ENCODE peak calls at places on chromosomes 7 and 10, in seven cellular contexts. Q is osteoblast, J is GM23248, W is mesendoderm, Z is K562, X is neuronal stem cell, B is mammary epithelial cell. U is an unnamed sample.

GRCh38 chr7:2713370-2713769 is 25.4 kb downstream of the AMZ1 start:
- DNase-seq in Q (peak; percentile 58), J (no peak), W (peak; percentile 56), Z (no peak), X (no peak), B (no peak), U (no peak)

GRCh38 chr10:110167149-110167548 is 40.3 kb upstream of the MXI1 start:
- DNase-seq in Q (no peak), J (no peak), W (no peak), Z (no peak), X (no peak), B (no peak), U (no peak)

GRCh38 chr10:44978570-44979280 is at the start of gene DEPP1:
- DNase-seq in Q (peak; percentile 94), J (peak; percentile 88), W (peak; percentile 94), Z (peak; percentile 88), X (no peak), B (peak; percentile 95), U (no peak)

GRCh38 chr7:7183833-7184463 is 1.6 kb downstream of the C1GALT1 start:
- DNase-seq in Q (peak; percentile 59), J (peak; percentile 57), W (no peak), Z (no peak), X (no peak), B (peak; percentile 33), U (peak; percentile 5)

GRCh38 chr10:17836917-17837316 is 27.8 kb downstream of the MRC1 start:
- DNase-seq in Q (peak; percentile 89), J (peak; percentile 75), W (peak; percentile 97), Z (peak; percentile 19), X (peak; percentile 4), B (no peak), U (no peak)

GRCh38 chr7:129778770-129779601 is 167.5 kb downstream of the NRF1 start:
- DNase-seq in Q (peak; percentile 89), J (peak; percentile 54), W (no peak), Z (peak; percentile 75), X (no peak), B (peak; percentile 42), U (no peak)

GRCh38 chr7:55569797-55570196 is 2.5 kb downstream of the VOPP1 start:
- DNase-seq in Q (no peak), J (no peak), W (peak; percentile 48), Z (no peak), X (no peak), B (no peak), U (peak; percentile 43)

GRCh38 chr7:15886626-15887025 is 200.1 kb upstream of the MEOX2 start:
- DNase-seq in Q (no peak), J (no peak), W (no peak), Z (no peak), X (no peak), B (no peak), U (no peak)

GRCh38 chr7:473870-474604 is 45.6 kb downstream of the PDGFA start:
- DNase-seq in Q (no peak), J (no peak), W (no peak), Z (no peak), X (no peak), B (no peak), U (no peak)

GRCh38 chr7:73850781-73851207 is 8.5 kb upstream of the METTL27 start:
- DNase-seq in Q (peak; percentile 96), J (peak; percentile 98), W (peak; percentile 76), Z (peak; percentile 83), X (no peak), B (peak; percentile 98), U (no peak)

GRCh38 chr7:140062528-140063299 is at the start of gene PARP12:
- DNase-seq in Q (peak; percentile 95), J (peak; percentile 91), W (peak; percentile 74), Z (peak; percentile 93), X (peak; percentile 27), B (peak; percentile 76), U (peak; percentile 84)

GRCh38 chr7:2477447-2478386 is 1.5 kb upstream of the GRIFIN start:
- DNase-seq in Q (peak; percentile 100), J (peak; percentile 87), W (peak; percentile 68), Z (peak; percentile 81), X (no peak), B (peak; percentile 35), U (no peak)

GRCh38 chr7:7432979-7433378 is 102.7 kb downstream of the COL28A1 start:
- DNase-seq in Q (no peak), J (no peak), W (no peak), Z (no peak), X (no peak), B (no peak), U (no peak)

GRCh38 chr7:14432936-14433335 is 443.5 kb upstream of the ETV1 start:
- DNase-seq in Q (no peak), J (no peak), W (peak; percentile 65), Z (no peak), X (peak; percentile 59), B (no peak), U (no peak)

GRCh38 chr7:22726849-22727792 is at the start of gene IL6:
- DNase-seq in Q (peak; percentile 72), J (peak; percentile 97), W (peak; percentile 85), Z (peak; percentile 85), X (no peak), B (peak; percentile 84), U (no peak)

GRCh38 chr10:76697923-76698322 is 939.7 kb downstream of the KCNMA1 start:
- DNase-seq in Q (no peak), J (no peak), W (peak; percentile 8), Z (no peak), X (peak; percentile 11), B (no peak), U (no peak)

GRCh38 chr10:88033793-88034192 is 170.4 kb downstream of the PTEN start:
- DNase-seq in Q (no peak), J (no peak), W (peak; percentile 39), Z (no peak), X (no peak), B (no peak), U (no peak)

GRCh38 chr10:71079761-71080380 is 132.5 kb upstream of the UNC5B start:
- DNase-seq in Q (peak; percentile 37), J (no peak), W (no peak), Z (no peak), X (no peak), B (no peak), U (no peak)

GRCh38 chr7:140008755-140009610 is 53.8 kb downstream of the PARP12 start:
- DNase-seq in Q (no peak), J (no peak), W (no peak), Z (no peak), X (no peak), B (no peak), U (no peak)

GRCh38 chr7:5689716-5690115 is 91.7 kb downstream of the RNF216 start:
- DNase-seq in Q (no peak), J (peak; percentile 38), W (no peak), Z (no peak), X (no peak), B (no peak), U (no peak)

GRCh38 chr7:155531686-155532085 is 14.7 kb downstream of the CNPY1 start:
- DNase-seq in Q (no peak), J (no peak), W (no peak), Z (no peak), X (no peak), B (no peak), U (no peak)

GRCh38 chr7:25765110-25765509 is 386.9 kb upstream of the NFE2L3 start:
- DNase-seq in Q (no peak), J (no peak), W (no peak), Z (no peak), X (no peak), B (no peak), U (no peak)

GRCh38 chr10:26254616-26255015 is 38.0 kb downstream of the GAD2 start:
- DNase-seq in Q (no peak), J (no peak), W (no peak), Z (no peak), X (no peak), B (no peak), U (no peak)

GRCh38 chr7:38727184-38727940 is 96.2 kb upstream of the AMPH start:
- DNase-seq in Q (no peak), J (no peak), W (no peak), Z (no peak), X (no peak), B (no peak), U (no peak)

GRCh38 chr7:69883399-69883821 is 285.1 kb downstream of the AUTS2 start:
- DNase-seq in Q (no peak), J (no peak), W (no peak), Z (no peak), X (no peak), B (no peak), U (no peak)

GRCh38 chr7:35735396-35735795 is 40.5 kb upstream of the HERPUD2 start:
- DNase-seq in Q (no peak), J (no peak), W (no peak), Z (no peak), X (no peak), B (no peak), U (no peak)

GRCh38 chr7:35624299-35625186 is 70.4 kb downstream of the HERPUD2 start:
- DNase-seq in Q (peak; percentile 68), J (peak; percentile 49), W (peak; percentile 93), Z (peak; percentile 71), X (peak; percentile 64), B (peak; percentile 19), U (peak; percentile 62)

GRCh38 chr10:15781381-15781960 is 61.7 kb upstream of the ITGA8 start:
- DNase-seq in Q (no peak), J (no peak), W (no peak), Z (no peak), X (no peak), B (peak; percentile 5), U (peak; percentile 11)

GRCh38 chr7:143323650-143324049 is 7.7 kb downstream of the CLCN1 start:
- DNase-seq in Q (no peak), J (no peak), W (no peak), Z (no peak), X (no peak), B (no peak), U (no peak)

GRCh38 chr10:73888514-73888913 is 14.2 kb upstream of the CAMK2G start:
- DNase-seq in Q (peak; percentile 69), J (peak; percentile 52), W (no peak), Z (no peak), X (no peak), B (peak; percentile 88), U (no peak)
- H3K4me2 ChIP-seq in Q (peak overlapping the region; percentile 23), J (no peak overlapping the region), W (no peak overlapping the region), Z (no peak overlapping the region), X (no peak overlapping the region), B (peak overlapping the region; percentile 74), U (no peak overlapping the region)

GRCh38 chr7:130887182-130888016 is 153.4 kb upstream of the KLF14 start:
- DNase-seq in Q (peak; percentile 86), J (peak; percentile 91), W (peak; percentile 55), Z (no peak), X (no peak), B (peak; percentile 83), U (no peak)
- H3K4me1 ChIP-seq in Q (peaks cover 83% of the 10 kb centered on the region), J (peaks cover 86% of the 10 kb centered on the region), W (no peaks in the 10 kb centered on the region), Z (no peaks in the 10 kb centered on the region), X (peaks cover 7% of the 10 kb centered on the region), B (peaks cover 67% of the 10 kb centered on the region), U (no peaks in the 10 kb centered on the region)

DNA sequence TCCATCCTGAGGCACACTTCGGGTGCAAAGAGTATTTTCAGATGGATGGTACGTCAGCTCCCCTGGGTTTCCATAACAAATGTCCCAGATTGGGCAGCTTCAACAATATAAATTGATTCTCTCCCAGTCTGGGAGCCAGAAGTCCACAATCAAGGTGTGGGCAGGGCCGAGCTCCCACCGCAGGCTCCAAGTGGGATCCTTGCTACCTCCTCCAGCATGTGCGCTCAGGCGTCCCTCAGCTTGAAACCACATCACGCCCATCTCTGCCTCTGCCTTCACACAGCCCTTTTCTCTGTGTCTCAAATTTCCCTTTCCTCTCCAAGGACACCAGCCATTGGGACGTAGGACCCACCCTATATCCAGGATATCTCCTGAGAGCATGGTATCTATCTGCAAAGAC is 153.5 kb downstream of the DIP2C start:
- DNase-seq in Q (no peak), J (no peak), W (no peak), Z (no peak), X (no peak), B (no peak), U (no peak)
- H3K4me2 ChIP-seq in Q (no peak overlapping the region), J (no peak overlapping the region), W (no peak overlapping the region), Z (no peak overlapping the region), X (no peak overlapping the region), B (no peak overlapping the region), U (peak overlapping the region; percentile 45)

GRCh38 chr10:99619851-99620712 is at the start of gene SLC25A28:
- DNase-seq in Q (peak; percentile 98), J (peak; percentile 100), W (peak; percentile 100), Z (peak; percentile 94), X (peak; percentile 17), B (peak; percentile 100), U (peak; percentile 100)
- H3K4me1 ChIP-seq in Q (peaks cover 28% of the 10 kb centered on the region), J (peaks cover 30% of the 10 kb centered on the region), W (peaks cover 3% of the 10 kb centered on the region), Z (peaks cover 24% of the 10 kb centered on the region), X (peaks cover 13% of the 10 kb centered on the region), B (peaks cover 22% of the 10 kb centered on the region), U (peaks cover 25% of the 10 kb centered on the region)